ENCODE peak calls at places on chromosomes 13 and 19, in four cellular contexts. C is sciatic nerve, A is GM23248, H is T-helper 17 cell. E is an unnamed sample.
A peak's percentile ranks its signal among the peaks of the same experiment; 100 is the strongest.

GRCh38 chr19:38003427-38004099 is 96.6 kb downstream of the SIPA1L3 start:
- DNase-seq in A (peak; percentile 90), C (peak; percentile 76), H (no peak), E (peak; percentile 83)

GRCh38 chr13:43058318-43058674 is 34.9 kb downstream of the DNAJC15 start:
- DNase-seq in H (no peak), A (peak; percentile 93), C (no peak), E (no peak)

GRCh38 chr13:39875111-39875510 is 219.6 kb downstream of the COG6 start:
- DNase-seq in A (no peak), C (no peak), H (no peak), E (no peak)

GRCh38 chr13:41418027-41418426 is 39.3 kb upstream of the RGCC start:
- DNase-seq in A (no peak), C (no peak), H (no peak), E (no peak)

GRCh38 chr13:61913183-61913582 is 497.5 kb upstream of the PCDH20 start:
- DNase-seq in H (no peak), C (no peak), A (no peak), E (no peak)

GRCh38 chr13:21637296-21637695 is 33.3 kb upstream of the MICU2 start:
- DNase-seq in A (peak; percentile 24), H (no peak), C (no peak), E (no peak)

GRCh38 chr13:47499358-47500150 is 501.5 kb downstream of the SUCLA2 start:
- DNase-seq in A (peak; percentile 92), H (no peak), C (no peak), E (no peak)

GRCh38 chr13:80276371-80277289 is 64.3 kb downstream of the SPRY2 start:
- DNase-seq in A (peak; percentile 27), H (no peak), C (no peak), E (no peak)

GRCh38 chr13:50209646-50210045 is 194.4 kb downstream of the KCNRG start:
- DNase-seq in C (no peak), A (no peak), H (no peak), E (no peak)

GRCh38 chr13:97911311-97912138 is 42.0 kb upstream of the IPO5 start:
- DNase-seq in C (no peak), H (no peak), A (peak; percentile 77), E (no peak)

GRCh38 chr19:2227415-2228156 is 8.5 kb downstream of the PLEKHJ1 start:
- DNase-seq in H (no peak), A (no peak), C (no peak), E (no peak)

GRCh38 chr13:50511877-50512332 is 331.6 kb downstream of the DLEU7 start:
- DNase-seq in H (no peak), C (no peak), A (no peak), E (no peak)

GRCh38 chr19:56670961-56671612 is 470 bp downstream of the ZNF835 start:
- DNase-seq in C (no peak), A (no peak), H (no peak), E (no peak)

GRCh38 chr19:30314056-30314804 is 58.0 kb upstream of the ZNF536 start:
- DNase-seq in A (no peak), H (no peak), C (no peak), E (no peak)

GRCh38 chr19:524062-524674 is 7.4 kb upstream of the CDC34 start:
- DNase-seq in C (no peak), H (no peak), A (peak; percentile 58), E (no peak)

GRCh38 chr19:17767559-17767958 is 16.3 kb downstream of the FCHO1 start:
- DNase-seq in A (no peak), C (no peak), H (no peak), E (no peak)

GRCh38 chr19:9847087-9847671 is 12.1 kb downstream of the PIN1 start:
- DNase-seq in A (peak; percentile 99), C (no peak), H (no peak), E (no peak)

GRCh38 chr19:48900477-48901452 is 653 bp downstream of the NUCB1 start:
- DNase-seq in C (no peak), A (peak; percentile 65), H (no peak), E (no peak)

GRCh38 chr13:91346848-91347211 is 657 bp upstream of the MIR17HG start:
- DNase-seq in C (no peak), A (peak; percentile 30), H (no peak), E (no peak)

GRCh38 chr19:57934820-57935665 is at the start of gene ZNF418:
- DNase-seq in A (peak; percentile 92), C (peak; percentile 57), H (no peak), E (no peak)

GRCh38 chr13:28147489-28147888 is 9.1 kb downstream of the PAN3 start:
- DNase-seq in C (no peak), H (no peak), A (peak; percentile 31), E (no peak)

GRCh38 chr13:63605962-63606361 is 2190.3 kb upstream of the PCDH20 start:
- DNase-seq in C (no peak), A (no peak), H (no peak), E (no peak)

GRCh38 chr19:9839415-9839814 is 4.3 kb downstream of the PIN1 start:
- DNase-seq in C (no peak), A (no peak), H (no peak), E (no peak)

GRCh38 chr19:1789282-1790020 is 22.6 kb downstream of the ATP8B3 start:
- DNase-seq in H (no peak), A (peak; percentile 17), C (no peak), E (no peak)

GRCh38 chr19:10694706-10695105 is 6.5 kb upstream of the QTRT1 start:
- DNase-seq in A (peak; percentile 10), C (no peak), H (no peak), E (no peak)

GRCh38 chr19:4732680-4733114 is 9.1 kb upstream of the DPP9 start:
- DNase-seq in H (no peak), A (peak; percentile 75), C (no peak), E (no peak)

GRCh38 chr19:46848389-46848788 is 2.3 kb downstream of the AP2S1 start:
- DNase-seq in A (no peak), H (no peak), C (no peak), E (peak; percentile 29)

GRCh38 chr13:42574011-42574410 is at the start of gene TNFSF11:
- DNase-seq in H (no peak), C (no peak), A (no peak), E (no peak)

GRCh38 chr13:112670864-112671263 is 19.0 kb upstream of the ATP11A start:
- DNase-seq in H (no peak), A (no peak), C (peak; percentile 51), E (no peak)

GRCh38 chr13:41028051-41028450 is 8.9 kb upstream of the ELF1 start:
- DNase-seq in A (peak; percentile 47), H (no peak), C (no peak), E (no peak)

GRCh38 chr13:44703371-44703770 is 127.2 kb upstream of the TSC22D1 start:
- DNase-seq in C (no peak), H (no peak), A (peak; percentile 76), E (no peak)

GRCh38 chr13:27011661-27012060 is 159.9 kb downstream of the USP12 start:
- DNase-seq in A (no peak), C (no peak), H (no peak), E (no peak)

GRCh38 chr13:112688560-112689497 is 1.0 kb upstream of the ATP11A start:
- DNase-seq in C (no peak), A (peak; percentile 46), H (no peak), E (peak; percentile 86)

GRCh38 chr13:28820099-28821051 is at the start of gene MTUS2:
- DNase-seq in A (peak; percentile 15), H (no peak), C (no peak), E (no peak)